ENCODE peak calls at places on chromosomes 13 and 19, in four cellular contexts. S is psoas muscle, O is H1, E is upper lobe of left lung. W is an unnamed sample.

GRCh38 chr13:89571676-89572075 is 1775.8 kb upstream of the MIR17HG start:
- DNase-seq in O (no peak), E (no peak), S (no peak), W (no peak)

GRCh38 chr19:1079566-1080111 is 12.7 kb downstream of the ARHGAP45 start:
- DNase-seq in O (no peak), S (no peak), E (peak; percentile 87), W (no peak)

GRCh38 chr19:4851551-4852290 is 15.7 kb downstream of the PLIN3 start:
- DNase-seq in S (peak; percentile 87), E (peak; percentile 82), O (peak; percentile 60), W (peak; percentile 78)

GRCh38 chr13:110465696-110466095 is 95.8 kb downstream of the RAB20 start:
- DNase-seq in E (no peak), O (no peak), S (no peak), W (no peak)

GRCh38 chr19:3176715-3177501 is 1.7 kb upstream of the S1PR4 start:
- DNase-seq in S (no peak), E (peak; percentile 45), O (no peak), W (no peak)

GRCh38 chr19:38031423-38031770 is 124.4 kb downstream of the SIPA1L3 start:
- DNase-seq in O (no peak), S (no peak), E (no peak), W (no peak)

GRCh38 chr19:36837525-36837901 is 674 bp downstream of the ZNF790 start:
- DNase-seq in O (no peak), S (no peak), E (no peak), W (peak; percentile 15)

GRCh38 chr19:38401148-38401547 is 1.7 kb upstream of the FAM98C start:
- DNase-seq in O (no peak), S (no peak), E (no peak), W (no peak)

GRCh38 chr19:52170863-52171320 is 529 bp downstream of the ZNF836 start:
- DNase-seq in E (peak; percentile 74), S (peak; percentile 64), O (no peak), W (peak; percentile 23)

GRCh38 chr19:1856345-1856697 is 7.1 kb downstream of the KLF16 start:
- DNase-seq in O (no peak), S (no peak), E (no peak), W (no peak)

GRCh38 chr19:22605275-22606211 is 28.6 kb upstream of the ZNF492 start:
- DNase-seq in S (no peak), O (no peak), E (no peak), W (no peak)

GRCh38 chr19:32605544-32605943 is 24.6 kb downstream of the PDCD5 start:
- DNase-seq in O (no peak), S (no peak), E (peak; percentile 58), W (no peak)

GRCh38 chr19:13887529-13887928 is 10.6 kb downstream of the NANOS3 start:
- DNase-seq in E (no peak), S (no peak), O (no peak), W (no peak)

GRCh38 chr19:8500158-8500557 is 2.3 kb downstream of the PRAM1 start:
- DNase-seq in E (peak; percentile 68), S (no peak), O (no peak), W (no peak)

GRCh38 chr19:23286477-23286876 is 36.3 kb upstream of the ZNF724 start:
- DNase-seq in S (no peak), E (no peak), O (no peak), W (no peak)

GRCh38 chr19:48870048-48870447 is 1.6 kb upstream of the PLEKHA4 start:
- DNase-seq in E (no peak), S (no peak), O (no peak), W (no peak)

GRCh38 chr19:48872884-48873475 is 759 bp downstream of the PPP1R15A start:
- DNase-seq in E (peak; percentile 83), S (peak; percentile 92), O (peak; percentile 49), W (peak; percentile 91)

GRCh38 chr19:48874309-48875135 is 2.3 kb downstream of the PPP1R15A start:
- DNase-seq in S (peak; percentile 70), E (no peak), O (no peak), W (peak; percentile 37)

GRCh38 chr19:48873476-48874308 is 1.5 kb downstream of the PPP1R15A start:
- DNase-seq in O (no peak), S (no peak), E (no peak), W (no peak)

GRCh38 chr19:48872182-48872883 is at the start of gene PPP1R15A:
- DNase-seq in E (peak; percentile 97), S (peak; percentile 99), O (peak; percentile 95), W (peak; percentile 99)
- TF ChIP-seq CTCF in E (no peak), S (peak; percentile 20), O (no peak), W (peak; percentile 41)

GRCh38 chr13:114127473-114128347 is 4.7 kb downstream of the RASA3 start:
- DNase-seq in E (no peak), O (no peak), S (peak; percentile 67), W (no peak)

GRCh38 chr13:114128348-114128623 is 4.1 kb downstream of the RASA3 start:
- DNase-seq in O (no peak), S (peak; percentile 55), E (no peak), W (no peak)

GRCh38 chr13:114129649-114130062 is 2.8 kb downstream of the RASA3 start:
- DNase-seq in E (no peak), S (no peak), O (no peak), W (no peak)

GRCh38 chr13:114130131-114130707 is 2.2 kb downstream of the RASA3 start:
- DNase-seq in E (no peak), O (no peak), S (peak; percentile 60), W (no peak)

DNA sequence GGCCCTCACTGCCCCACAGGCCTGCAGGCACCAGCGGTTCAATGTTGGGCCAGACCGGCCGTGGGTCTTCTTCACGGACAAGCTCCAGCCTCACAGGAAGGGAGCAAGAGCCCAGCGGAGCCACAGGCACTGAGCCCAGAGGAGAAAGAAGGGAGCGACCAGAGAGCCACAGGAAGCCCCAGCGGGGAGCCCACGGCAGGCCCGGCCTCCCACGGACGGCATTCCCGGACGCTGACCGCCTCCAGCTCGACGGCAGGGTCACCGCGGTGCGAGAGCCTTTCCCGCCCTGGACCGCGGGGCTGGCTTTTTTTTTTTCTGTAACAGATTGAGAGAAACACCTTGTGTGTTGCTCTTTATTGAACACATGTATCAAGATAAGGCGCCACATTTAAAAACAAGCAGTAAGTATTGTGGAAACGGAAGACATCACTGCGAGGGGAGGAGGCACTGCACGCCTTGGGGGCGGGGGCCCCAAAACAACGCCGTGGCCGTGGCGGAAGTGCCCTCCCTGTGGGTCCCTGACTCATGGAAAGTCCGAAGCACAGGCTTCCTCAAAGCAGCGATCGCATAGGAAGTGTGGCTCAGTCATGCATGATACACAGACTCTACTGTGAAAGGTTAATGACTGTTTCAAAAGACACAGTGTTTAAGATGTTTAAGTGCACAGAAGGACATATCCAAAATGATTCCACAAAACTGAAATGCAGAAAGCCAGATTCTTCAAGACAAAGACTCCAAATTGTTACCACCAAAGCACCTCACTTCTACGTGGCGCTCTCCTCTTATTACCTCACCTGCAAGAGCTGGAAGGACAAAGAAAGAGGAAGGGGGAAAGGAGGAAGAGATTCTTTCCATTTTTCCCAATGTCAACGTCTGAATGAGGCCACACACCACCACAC is 3.5 kb downstream of the RASA3 start:
- DNase-seq in S (peak; percentile 87), O (no peak), E (peak; percentile 93), W (peak; percentile 78)
- H3K4me3 ChIP-seq in S (peak overlapping the region; percentile 82), O (no peak overlapping the region), E (no peak overlapping the region), W (no peak overlapping the region)

GRCh38 chr19:49451430-49452181 is at the start of gene PIH1D1:
- DNase-seq in E (no peak), S (peak; percentile 98), O (peak; percentile 95), W (peak; percentile 100)
- TF ChIP-seq CTCF in E (no peak), S (no peak), O (no peak), W (peak; percentile 19)

DNA sequence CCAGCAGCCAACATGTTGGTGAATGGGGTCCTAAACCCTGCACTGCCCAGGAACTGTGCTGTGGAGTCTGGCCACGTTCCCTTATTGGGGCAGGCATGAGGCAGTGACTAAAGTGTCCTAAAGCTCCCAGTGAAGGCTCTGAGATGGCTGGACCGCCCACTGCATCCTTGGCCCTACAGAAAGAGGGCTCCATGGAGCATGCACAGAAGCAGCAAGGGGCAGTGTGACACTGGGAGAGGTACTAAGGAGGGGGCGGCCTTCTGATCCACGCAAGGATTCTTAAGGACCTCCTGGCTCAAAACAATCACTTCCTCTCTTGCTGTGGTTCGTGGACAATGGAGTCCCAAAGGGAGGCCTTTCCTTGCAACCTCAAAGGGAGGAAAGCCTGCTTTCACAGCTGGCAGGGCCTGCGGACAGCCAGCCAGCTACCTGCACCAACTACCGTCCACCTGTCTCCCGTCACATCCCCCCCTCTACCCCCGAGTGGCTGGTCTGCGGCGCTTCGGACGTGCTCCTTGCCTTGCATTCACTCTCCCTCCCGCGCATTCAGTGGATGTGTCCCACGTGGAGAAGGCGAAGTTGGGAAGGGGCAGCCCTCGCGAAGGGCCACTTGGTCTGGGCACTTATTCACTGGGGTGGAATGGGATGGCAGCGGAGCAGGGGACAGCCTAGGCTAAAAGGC is 63.9 kb upstream of the STARD13 start:
- DNase-seq in E (no peak), S (peak; percentile 49), O (no peak), W (peak; percentile 46)
- H3K4me3 ChIP-seq in E (peak overlapping the region; percentile 69), S (peak overlapping the region; percentile 84), O (no peak overlapping the region), W (peak overlapping the region; percentile 75)

DNA sequence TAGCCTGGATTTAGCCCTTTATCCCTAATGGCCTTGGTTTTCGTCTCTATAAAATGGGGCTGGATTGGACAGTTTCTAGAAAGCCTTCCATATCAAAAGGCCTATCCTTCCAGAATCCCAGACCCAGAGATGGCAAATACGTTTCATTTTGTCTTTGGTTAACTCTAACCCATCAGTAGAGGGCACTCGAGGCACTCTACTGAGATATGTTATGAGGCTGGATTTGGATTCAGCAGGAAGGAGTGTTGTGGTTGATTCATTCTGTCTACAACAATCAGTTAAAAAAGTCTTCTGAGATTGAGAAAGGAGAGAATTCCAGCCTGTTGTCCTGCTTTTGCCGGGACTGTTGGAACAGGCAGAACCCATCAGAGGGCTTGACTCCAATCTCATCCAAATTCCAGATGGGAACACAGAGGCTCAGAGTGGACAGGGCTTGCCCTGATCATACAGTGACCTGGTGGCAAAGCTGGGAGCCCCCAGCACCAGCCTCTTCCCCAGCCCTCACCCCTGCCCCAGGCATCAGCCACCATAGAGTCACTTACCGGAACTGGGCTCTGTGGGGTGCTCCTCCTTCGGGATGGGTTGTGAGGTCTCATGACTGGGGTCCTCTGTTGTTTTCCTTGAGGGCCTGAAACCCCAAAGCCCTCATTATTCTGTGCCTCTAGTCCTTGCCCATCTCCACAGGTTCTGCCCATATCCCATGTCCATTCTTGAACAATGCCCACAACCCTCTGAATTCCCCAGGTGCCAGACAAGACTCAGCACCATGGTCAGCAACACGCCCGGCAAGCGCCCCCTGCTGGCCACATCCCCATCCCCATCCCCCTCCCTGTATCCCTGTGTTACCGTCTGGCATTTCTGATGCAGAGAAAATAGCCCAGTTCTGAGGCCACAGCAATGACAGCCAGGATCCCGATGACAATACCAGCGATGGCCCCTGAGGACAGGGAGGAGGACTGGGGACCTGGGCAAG is 12.3 kb upstream of the ZNF180 start:
- DNase-seq in O (peak; percentile 31), S (no peak), E (peak; percentile 67), W (no peak)
- TF ChIP-seq CTCF in O (peak; percentile 69), S (no peak), E (peak; percentile 17), W (no peak)

DNA sequence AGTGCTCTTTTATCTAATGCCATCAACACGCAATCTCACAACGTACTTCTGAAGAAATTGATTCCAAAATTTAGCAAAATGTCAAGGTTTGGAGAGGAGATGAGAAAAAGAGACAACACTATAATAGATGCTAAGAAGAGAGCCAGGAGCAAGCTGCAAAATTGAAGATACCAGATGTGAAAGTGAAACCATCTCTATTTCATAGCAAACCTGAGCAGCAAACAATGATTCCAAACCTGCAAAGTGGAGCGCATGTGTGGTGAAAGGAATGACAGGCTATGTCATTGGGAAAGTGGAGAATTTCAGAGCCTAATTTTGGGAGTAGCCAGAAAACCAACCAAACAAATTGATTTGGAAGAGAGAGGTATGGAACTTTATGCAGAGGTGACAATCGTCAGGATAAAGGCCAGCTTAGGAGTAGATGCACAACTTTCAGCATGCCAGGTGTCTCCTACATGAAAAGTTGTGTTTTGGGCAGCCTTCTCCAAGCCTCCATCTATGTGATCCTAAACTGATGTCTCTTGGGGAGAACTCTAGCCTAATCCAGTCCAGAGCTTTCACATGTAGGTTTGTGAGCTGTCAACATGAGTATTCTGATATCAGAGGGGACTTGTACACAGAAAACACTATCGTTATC is 158.4 kb upstream of the FNDC3A start:
- DNase-seq in E (no peak), S (no peak), O (no peak), W (no peak)
- H3K4me3 ChIP-seq in E (no peak overlapping the region), S (no peak overlapping the region), O (no peak overlapping the region), W (no peak overlapping the region)